ENCODE peak calls at places on chromosomes 12 and 14, in ten cellular contexts. K is ovary, Q is PC-3, G is A549, T is fibroblast of lung, L is upper lobe of right lung, B is lower lobe of right lung, R is uterus, J is astrocyte, C is stomach. V is an unnamed sample.

GRCh38 chr12:120639771-120640721 is at the start of gene CABP1:
- DNase-seq in R (no peak), T (no peak), B (no peak), L (no peak), K (no peak), G (peak; percentile 56), C (peak; percentile 58), Q (no peak), J (no peak), V (no peak)

GRCh38 chr14:81455344-81455743 is 55.2 kb upstream of the STON2 start:
- DNase-seq in Q (no peak), G (no peak), R (no peak), K (no peak), T (peak; percentile 68), C (no peak), B (no peak), J (peak; percentile 61), L (no peak), V (no peak)

GRCh38 chr14:20848316-20848954 is 42.8 kb upstream of the RNASE3 start:
- DNase-seq in K (no peak), J (peak; percentile 10), L (no peak), Q (peak; percentile 95), C (no peak), T (peak; percentile 35), G (peak; percentile 84), B (no peak), R (no peak), V (peak; percentile 59)

GRCh38 chr14:98466807-98467206 is 805.2 kb downstream of the BCL11B start:
- DNase-seq in T (peak; percentile 66), B (no peak), R (no peak), G (no peak), L (no peak), J (peak; percentile 60), Q (no peak), C (no peak), K (no peak), V (peak; percentile 76)

GRCh38 chr14:41986726-41987125 is 380.1 kb downstream of the LRFN5 start:
- DNase-seq in B (no peak), C (no peak), Q (peak; percentile 75), T (peak; percentile 54), J (peak; percentile 41), K (no peak), G (no peak), L (no peak), R (no peak), V (peak; percentile 43)

GRCh38 chr12:131074221-131075083 is 120.7 kb downstream of the ADGRD1 start:
- DNase-seq in Q (no peak), T (no peak), C (peak; percentile 24), L (peak; percentile 52), K (peak; percentile 35), J (no peak), B (peak; percentile 34), G (no peak), R (peak; percentile 36), V (no peak)

GRCh38 chr12:58105225-58106119 is 164.1 kb downstream of the ATP23 start:
- DNase-seq in L (no peak), Q (peak; percentile 9), G (peak; percentile 14), R (no peak), B (no peak), J (peak; percentile 7), C (no peak), K (no peak), T (peak; percentile 17), V (peak; percentile 9)

GRCh38 chr14:105427893-105428485 is 8.4 kb downstream of the MTA1 start:
- DNase-seq in L (no peak), C (no peak), T (no peak), B (no peak), K (no peak), J (no peak), R (no peak), G (no peak), Q (no peak), V (no peak)

DNA sequence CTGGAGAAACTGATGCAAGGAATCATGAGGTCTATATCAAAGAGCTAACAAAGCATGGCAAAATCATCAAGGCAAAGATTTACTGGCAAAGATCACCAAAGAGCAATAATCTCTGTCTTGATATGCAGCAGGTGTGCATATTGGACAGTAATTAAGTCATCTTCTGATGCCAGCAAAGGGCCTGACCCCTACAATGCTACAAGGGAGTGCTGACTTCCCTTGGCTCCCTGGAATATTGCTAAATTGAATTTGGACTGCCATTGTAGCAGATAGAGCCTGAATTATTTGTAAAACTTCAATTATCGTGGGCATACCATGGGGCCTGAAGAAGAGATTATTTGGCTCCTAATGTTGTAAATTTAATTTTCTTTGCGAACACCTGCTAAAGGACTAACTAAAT is 307.9 kb upstream of the SYT1 start:
- DNase-seq in B (no peak), G (no peak), C (no peak), R (no peak), L (no peak), T (no peak), K (no peak), Q (no peak), J (no peak), V (no peak)
- H3K27ac ChIP-seq in B (no peak overlapping the region), G (no peak overlapping the region), C (no peak overlapping the region), R (no peak overlapping the region), L (no peak overlapping the region), T (no peak overlapping the region), K (no peak overlapping the region), Q (no peak overlapping the region), J (no peak overlapping the region), V (no peak overlapping the region)

GRCh38 chr12:79657136-79657535 is 33.6 kb downstream of the PAWR start:
- DNase-seq in R (no peak), T (no peak), Q (no peak), J (no peak), C (no peak), B (no peak), K (no peak), G (no peak), L (no peak), V (peak; percentile 75)

GRCh38 chr12:79658221-79658620 is 32.5 kb downstream of the PAWR start:
- DNase-seq in Q (no peak), K (no peak), T (peak; percentile 60), J (peak; percentile 50), C (no peak), G (no peak), B (no peak), L (no peak), R (no peak), V (no peak)

GRCh38 chr12:79661629-79662028 is 29.1 kb downstream of the PAWR start:
- DNase-seq in Q (peak; percentile 56), T (peak; percentile 32), L (no peak), B (no peak), R (no peak), G (no peak), J (no peak), K (no peak), C (no peak), V (no peak)

GRCh38 chr12:79662046-79662811 is 28.5 kb downstream of the PAWR start:
- DNase-seq in Q (no peak), R (no peak), J (peak; percentile 58), K (no peak), T (peak; percentile 72), C (no peak), B (no peak), L (no peak), G (no peak), V (peak; percentile 34)

DNA sequence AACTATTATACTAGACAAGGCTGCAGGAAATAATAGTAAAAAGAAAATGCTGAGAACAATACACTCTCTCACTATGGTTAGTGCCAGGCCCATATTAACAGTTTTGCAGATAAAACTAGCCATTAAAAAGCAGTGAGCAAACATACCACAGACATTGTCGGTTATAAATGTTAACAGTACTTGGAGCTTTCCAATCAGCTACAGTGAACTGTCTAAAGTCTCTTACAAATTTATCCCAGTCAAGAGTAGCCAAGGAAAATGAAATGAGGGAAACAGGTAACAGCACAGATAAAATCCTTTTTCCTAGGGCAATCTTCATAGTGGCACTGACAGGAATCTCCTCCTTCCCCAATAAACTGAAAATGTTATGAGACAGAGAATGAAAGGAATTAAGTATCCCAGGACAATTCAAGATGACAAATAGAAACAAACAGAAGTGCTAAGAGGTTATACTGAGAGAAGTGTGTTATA is 30.8 kb downstream of the PAWR start:
- DNase-seq in G (no peak), K (no peak), T (peak; percentile 39), Q (no peak), R (no peak), L (no peak), B (no peak), J (no peak), C (no peak), V (no peak)
- H3K27ac ChIP-seq in G (peak overlapping the region; percentile 20), K (no peak overlapping the region), T (no peak overlapping the region), Q (no peak overlapping the region), R (no peak overlapping the region), L (no peak overlapping the region), B (no peak overlapping the region), J (no peak overlapping the region), C (no peak overlapping the region), V (no peak overlapping the region)

GRCh38 chr12:53807322-53807721 is 55.5 kb upstream of the CISTR start:
- DNase-seq in B (no peak), K (no peak), G (no peak), C (no peak), T (no peak), J (no peak), Q (no peak), L (no peak), R (no peak), V (no peak)

GRCh38 chr12:53805801-53806200 is 54.0 kb upstream of the CISTR start:
- DNase-seq in L (no peak), Q (peak; percentile 26), K (no peak), G (no peak), C (no peak), J (no peak), B (no peak), R (no peak), T (peak; percentile 1), V (no peak)

GRCh38 chr12:53808023-53808705 is 56.4 kb upstream of the CISTR start:
- DNase-seq in L (no peak), B (no peak), R (no peak), Q (no peak), J (no peak), T (no peak), C (no peak), K (no peak), G (no peak), V (no peak)

GRCh38 chr12:53805067-53805466 is 53.3 kb upstream of the CISTR start:
- DNase-seq in J (no peak), K (no peak), Q (peak; percentile 57), B (no peak), C (no peak), T (no peak), L (no peak), G (no peak), R (no peak), V (peak; percentile 10)

GRCh38 chr12:53806689-53807088 is 54.9 kb upstream of the CISTR start:
- DNase-seq in C (no peak), L (no peak), J (peak; percentile 22), G (no peak), Q (peak; percentile 57), T (peak; percentile 36), R (no peak), B (no peak), K (peak; percentile 43), V (no peak)
- H3K27ac ChIP-seq in C (no peak overlapping the region), L (no peak overlapping the region), J (no peak overlapping the region), G (no peak overlapping the region), Q (peak overlapping the region; percentile 30), T (no peak overlapping the region), R (no peak overlapping the region), B (no peak overlapping the region), K (peak overlapping the region; percentile 57), V (no peak overlapping the region)

DNA sequence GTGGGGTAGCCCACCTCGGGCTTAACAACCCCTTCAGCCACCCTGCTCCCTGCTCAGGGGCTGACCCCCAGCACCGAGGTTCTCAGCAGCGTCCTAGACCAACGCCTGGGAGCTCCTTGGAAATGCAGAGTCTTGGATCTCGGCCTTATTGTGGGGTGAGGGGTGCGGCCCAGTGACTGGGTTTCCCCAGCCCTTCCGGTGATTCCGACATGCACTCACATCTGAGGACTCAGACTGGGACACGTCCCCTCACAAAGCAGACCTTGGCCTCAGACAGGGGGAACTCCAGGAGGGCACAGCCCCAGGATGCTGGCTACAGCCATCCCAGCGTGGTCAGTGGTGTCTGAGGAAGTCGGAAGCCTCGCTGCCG is 117.7 kb downstream of the RFLNA start:
- DNase-seq in Q (no peak), R (peak; percentile 50), G (no peak), C (no peak), L (no peak), K (no peak), B (no peak), T (no peak), J (no peak), V (no peak)
- H3K27ac ChIP-seq in Q (no peak overlapping the region), R (peak overlapping the region; percentile 74), G (peak overlapping the region; percentile 94), C (peak overlapping the region; percentile 77), L (no peak overlapping the region), K (no peak overlapping the region), B (peak overlapping the region; percentile 24), T (no peak overlapping the region), J (peak overlapping the region; percentile 77), V (no peak overlapping the region)

V was measured in foreskin keratinocyte.